ENCODE peak calls at places on chromosomes 2 and 18, in ten cellular contexts. K, J, F, M, N, C, T, Q, G and E are unnamed samples.

GRCh38 chr2:12750166-12750905 is 33.6 kb downstream of the TRIB2 start:
- DNase-seq in K (no peak), J (no peak), F (no peak), M (no peak), N (no peak), C (no peak), T (no peak), Q (no peak), G (no peak), E (no peak)

GRCh38 chr18:54416459-54416858 is 58.8 kb downstream of the C18orf54 start:
- DNase-seq in K (no peak), J (no peak), F (no peak), M (no peak), N (no peak), C (peak), T (no peak), Q (no peak), G (no peak), E (no peak)

GRCh38 chr2:1572638-1573037 is 159.4 kb downstream of the TPO start:
- DNase-seq in K (no peak), J (no peak), F (no peak), M (no peak), N (no peak), C (peak), T (no peak), Q (no peak), G (no peak), E (no peak)

GRCh38 chr2:218026244-218026643 is 23.4 kb upstream of the TNS1 start:
- DNase-seq in K (no peak), J (no peak), F (no peak), M (no peak), N (no peak), C (no peak), T (no peak), Q (no peak), G (no peak), E (no peak)

GRCh38 chr18:58605027-58606020 is 23.6 kb downstream of the ALPK2 start:
- DNase-seq in K (no peak), J (no peak), F (no peak), M (no peak), N (peak), C (peak), T (no peak), Q (no peak), G (no peak), E (no peak)

GRCh38 chr2:174334278-174334715 is 457 bp upstream of the SP9 start:
- DNase-seq in K (no peak), J (no peak), F (no peak), M (no peak), N (no peak), C (no peak), T (no peak), Q (no peak), G (no peak), E (no peak)

GRCh38 chr2:173239644-173240043 is 115.0 kb upstream of the CDCA7 start:
- DNase-seq in K (no peak), J (no peak), F (no peak), M (no peak), N (no peak), C (no peak), T (no peak), Q (no peak), G (no peak), E (no peak)

GRCh38 chr2:68909793-68910674 is 38.8 kb upstream of the BMP10 start:
- DNase-seq in K (peak), J (peak), F (peak), M (peak), N (peak), C (peak), T (no peak), Q (peak), G (peak), E (peak)

GRCh38 chr2:8882094-8882493 is 44.7 kb upstream of the KIDINS220 start:
- DNase-seq in K (no peak), J (peak), F (no peak), M (no peak), N (peak), C (peak), T (no peak), Q (no peak), G (peak), E (no peak)

GRCh38 chr2:177282101-177282573 is 17.6 kb upstream of the NFE2L2 start:
- DNase-seq in K (no peak), J (peak), F (no peak), M (no peak), N (no peak), C (peak), T (peak), Q (peak), G (peak), E (no peak)

GRCh38 chr18:51498085-51498855 is 300.8 kb upstream of the MEX3C start:
- DNase-seq in K (no peak), J (no peak), F (no peak), M (no peak), N (no peak), C (no peak), T (no peak), Q (no peak), G (peak), E (no peak)